ENCODE peak calls at places on chromosomes 4 and X, in eight cellular contexts. O is transverse colon, A is heart left ventricle, P is Peyer's patch, U is body of pancreas, N is IMR-90, I is erythroblast, Z is upper lobe of left lung. E is an unnamed sample.

GRCh38 chr4:144518181-144518895 is 127.6 kb upstream of the HHIP start:
- DNase-seq in O (no peak), A (no peak), I (no peak), Z (no peak), N (peak), U (no peak), P (no peak), E (no peak)

GRCh38 chrX:140524556-140524955 is 19.7 kb upstream of the SOX3 start:
- DNase-seq in P (no peak), U (no peak), N (peak), Z (no peak), I (no peak), O (no peak), A (no peak), E (no peak)

GRCh38 chrX:119539872-119540271 is 25.3 kb downstream of the STEEP1 start:
- DNase-seq in U (no peak), A (no peak), O (no peak), Z (no peak), P (no peak), N (no peak), I (no peak), E (no peak)

GRCh38 chrX:74458738-74459137 is 37.4 kb downstream of the SLC16A2 start:
- DNase-seq in I (no peak), O (no peak), Z (no peak), N (peak), U (no peak), A (no peak), P (no peak), E (no peak)

GRCh38 chrX:48083212-48083611 is 11.8 kb upstream of the ZNF630 start:
- DNase-seq in P (peak), U (peak), Z (no peak), O (peak), I (peak), N (peak), A (peak), E (peak)

GRCh38 chrX:29281078-29281742 is 694.0 kb downstream of the IL1RAPL1 start:
- DNase-seq in P (no peak), I (no peak), Z (no peak), O (no peak), N (no peak), U (no peak), A (no peak), E (no peak)

GRCh38 chr4:121551881-121552280 is 144.9 kb downstream of the ANXA5 start:
- DNase-seq in N (no peak), A (peak), I (no peak), U (no peak), O (no peak), Z (no peak), P (no peak), E (no peak)

GRCh38 chrX:155052738-155053498 is 18.0 kb downstream of the CMC4 start:
- DNase-seq in P (no peak), A (no peak), N (no peak), I (no peak), Z (no peak), O (no peak), U (no peak), E (no peak)

GRCh38 chr4:27089186-27089585 is 228.5 kb downstream of the STIM2 start:
- DNase-seq in A (no peak), O (no peak), P (no peak), I (no peak), N (no peak), U (no peak), Z (no peak), E (no peak)

GRCh38 chr4:4182835-4183568 is 43.7 kb downstream of the OTOP1 start:
- DNase-seq in Z (no peak), O (no peak), U (no peak), A (no peak), I (peak), N (no peak), P (no peak), E (no peak)

GRCh38 chr4:25792200-25792791 is 70.5 kb downstream of the SEL1L3 start:
- DNase-seq in U (peak), O (peak), Z (no peak), P (no peak), N (no peak), I (peak), A (no peak), E (peak)

GRCh38 chrX:140815868-140816267 is 106.3 kb downstream of the LINC00632 start:
- DNase-seq in I (no peak), U (no peak), Z (no peak), O (no peak), A (no peak), P (no peak), N (peak), E (no peak)

GRCh38 chrX:12974217-12974796 is 603 bp upstream of the TMSB4X start:
- DNase-seq in N (peak), O (peak), P (peak), Z (peak), I (peak), A (peak), U (peak), E (peak)

GRCh38 chrX:2960861-2961515 is 31.8 kb upstream of the ARSD start:
- DNase-seq in U (no peak), O (no peak), A (no peak), I (no peak), P (no peak), N (no peak), Z (no peak), E (no peak)

GRCh38 chrX:18899796-18900380 is 84.0 kb downstream of the PHKA2 start:
- DNase-seq in N (no peak), A (no peak), U (no peak), Z (peak), P (no peak), O (no peak), I (peak), E (no peak)

GRCh38 chr4:2596153-2596552 is 59.7 kb downstream of the FAM193A start:
- DNase-seq in P (no peak), O (no peak), U (no peak), A (no peak), I (no peak), N (no peak), Z (no peak), E (no peak)

GRCh38 chr4:61666248-61666647 is 466.1 kb downstream of the ADGRL3 start:
- DNase-seq in O (no peak), I (no peak), P (no peak), U (no peak), N (no peak), A (no peak), Z (no peak), E (no peak)

GRCh38 chr4:121764702-121765367 is at the start of gene SMIM43:
- DNase-seq in Z (peak), P (no peak), O (no peak), U (no peak), A (no peak), N (no peak), I (peak), E (no peak)

GRCh38 chrX:47327902-47328301 is 42.5 kb upstream of the ZNF157 start:
- DNase-seq in O (no peak), U (no peak), Z (no peak), P (no peak), N (no peak), I (no peak), A (no peak), E (no peak)

GRCh38 chr4:118033148-118034060 is 882 bp upstream of the NDST3 start:
- DNase-seq in P (no peak), U (peak), O (peak), A (peak), I (peak), N (peak), Z (peak), E (peak)

GRCh38 chr4:89752932-89753598 is 83.9 kb downstream of the SNCA start:
- DNase-seq in U (no peak), N (peak), P (no peak), Z (no peak), A (no peak), I (no peak), O (no peak), E (no peak)

GRCh38 chr4:137749466-137749865 is 217.2 kb upstream of the PCDH18 start:
- DNase-seq in N (peak), P (no peak), I (no peak), Z (no peak), U (no peak), O (no peak), A (no peak), E (no peak)

GRCh38 chrX:44105228-44105913 is 132.2 kb upstream of the NDP start:
- DNase-seq in P (no peak), O (no peak), U (no peak), N (no peak), I (no peak), Z (no peak), A (no peak), E (no peak)

GRCh38 chr4:157223446-157223845 is 2.9 kb downstream of the GRIA2 start:
- DNase-seq in Z (no peak), A (no peak), I (no peak), O (no peak), P (no peak), N (no peak), U (no peak), E (no peak)

GRCh38 chr4:76607266-76607799 is 172.3 kb downstream of the SHROOM3 start:
- DNase-seq in A (no peak), Z (no peak), U (no peak), P (no peak), O (no peak), I (no peak), N (peak), E (no peak)

GRCh38 chr4:87375719-87376291 is 15.2 kb downstream of the HSD17B11 start:
- DNase-seq in U (peak), Z (no peak), P (no peak), O (no peak), A (no peak), N (peak), I (peak), E (peak)

GRCh38 chrX:2863646-2864045 is 34.9 kb downstream of the GYG2 start:
- DNase-seq in O (no peak), I (no peak), A (no peak), Z (no peak), U (no peak), P (no peak), N (peak), E (no peak)

GRCh38 chr4:99661907-99662306 is 4.3 kb upstream of the C4orf54 start:
- DNase-seq in N (no peak), P (no peak), O (no peak), A (no peak), U (no peak), I (no peak), Z (no peak), E (no peak)

GRCh38 chr4:99653921-99654890 is 3.4 kb downstream of the C4orf54 start:
- DNase-seq in A (no peak), U (no peak), P (no peak), O (no peak), N (no peak), Z (peak), I (no peak), E (no peak)

GRCh38 chr4:99655315-99656081 is 2.1 kb downstream of the C4orf54 start:
- DNase-seq in U (peak), N (peak), A (peak), I (no peak), O (no peak), P (no peak), Z (no peak), E (peak)

GRCh38 chr4:99657801-99658200 is at the start of gene C4orf54:
- DNase-seq in P (no peak), U (no peak), Z (no peak), N (no peak), A (no peak), I (no peak), O (no peak), E (no peak)

GRCh38 chr4:99658666-99659065 is 1.0 kb upstream of the C4orf54 start:
- DNase-seq in A (no peak), I (no peak), Z (no peak), U (no peak), O (no peak), P (no peak), N (no peak), E (no peak)
- TF ChIP-seq POLR2A in A (no peak), I (no peak), Z (no peak), U (no peak), O (no peak), P (no peak), N (no peak), E (no peak)

DNA sequence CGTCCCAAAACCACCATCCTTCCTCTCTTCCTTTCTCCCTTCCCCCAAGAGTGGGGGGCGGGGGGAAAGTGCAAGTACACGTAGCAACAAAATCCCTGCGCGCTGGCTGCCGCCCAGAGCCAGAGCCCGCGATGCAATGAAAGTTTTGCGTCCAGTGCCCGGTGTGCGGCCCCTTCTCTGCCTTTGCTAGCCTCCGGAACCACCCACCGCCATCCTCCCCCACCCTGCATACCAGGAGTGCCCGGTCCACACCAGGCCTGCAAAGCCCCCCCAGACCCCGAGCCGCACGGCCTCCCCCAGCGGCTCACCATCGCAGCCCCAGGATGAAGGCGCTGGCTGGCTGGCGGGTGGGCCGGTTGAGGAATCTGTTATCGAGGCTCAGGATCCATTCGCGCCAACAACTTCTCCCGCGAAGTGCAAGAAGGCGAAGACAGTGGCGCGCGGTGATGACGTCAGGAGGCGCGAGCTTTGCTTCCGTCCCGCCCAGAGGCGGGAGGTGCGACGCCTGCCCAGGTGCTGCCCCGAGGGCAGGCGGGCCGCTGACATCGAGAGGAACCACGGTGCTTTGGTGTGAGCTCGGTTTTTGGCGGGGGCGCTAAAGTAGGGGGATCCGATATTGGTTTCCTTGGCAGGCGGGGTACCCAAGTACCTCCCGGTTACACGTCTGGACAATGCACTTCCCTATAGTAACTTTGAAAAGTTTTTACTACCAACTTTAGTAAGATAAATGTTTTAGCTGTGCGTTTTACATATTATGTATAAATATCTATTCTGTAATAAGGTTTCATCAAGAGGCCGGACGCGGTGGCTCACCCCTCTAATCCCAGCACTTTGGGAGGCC is at the start of gene RFC1:
- DNase-seq in O (peak), N (peak), Z (peak), P (peak), I (peak), A (peak), U (peak), E (peak)
- TF ChIP-seq POLR2A in O (peak), N (no peak), Z (peak), P (no peak), I (peak), A (no peak), U (peak), E (no peak)

GRCh38 chr4:185395255-185395955 is at the start of gene LRP2BP:
- DNase-seq in A (no peak), O (no peak), Z (no peak), I (peak), U (no peak), N (no peak), P (no peak), E (no peak)
- TF ChIP-seq POLR2A in A (no peak), O (no peak), Z (no peak), I (no peak), U (no peak), N (no peak), P (no peak), E (no peak)

GRCh38 chr4:6724461-6725111 is 8.6 kb downstream of the BLOC1S4 start:
- DNase-seq in N (peak), O (no peak), Z (peak), A (no peak), P (no peak), U (peak), I (no peak), E (no peak)
- TF ChIP-seq POLR2A in N (no peak), O (no peak), Z (no peak), A (no peak), P (no peak), U (no peak), I (no peak), E (no peak)

GRCh38 chrX:115560978-115561604 is at the start of gene PLS3:
- DNase-seq in I (peak), O (peak), A (peak), U (peak), N (peak), Z (peak), P (no peak), E (peak)
- TF ChIP-seq POLR2A in I (no peak), O (peak), A (peak), U (peak), N (peak), Z (peak), P (no peak), E (no peak)